ENCODE peak calls at places on chromosomes 7 and 10, in six cellular contexts. L is psoas muscle, D is breast epithelium, E is NB4, W is heart left ventricle, Z is colonic mucosa. S is an unnamed sample.

GRCh38 chr7:70997275-70997674 is 134.7 kb upstream of the GALNT17 start:
- DNase-seq in E (no peak), Z (no peak), L (no peak), W (no peak), D (no peak), S (no peak)

GRCh38 chr7:4261038-4261960 is 420.8 kb upstream of the FOXK1 start:
- DNase-seq in L (no peak), Z (no peak), E (no peak), W (no peak), D (no peak), S (no peak)

GRCh38 chr7:132430466-132430862 is 145.8 kb downstream of the PLXNA4 start:
- DNase-seq in D (no peak), E (no peak), L (no peak), W (no peak), Z (no peak), S (no peak)

GRCh38 chr7:129643545-129644170 is 32.1 kb downstream of the NRF1 start:
- DNase-seq in E (no peak), D (no peak), L (no peak), Z (no peak), W (no peak), S (no peak)

GRCh38 chr7:7565746-7566650 is 686 bp upstream of the MIOS start:
- DNase-seq in W (no peak), Z (peak), D (no peak), E (peak), L (peak), S (peak)

GRCh38 chr10:14106828-14107227 is 223.9 kb downstream of the FRMD4A start:
- DNase-seq in D (no peak), Z (no peak), E (no peak), L (no peak), W (no peak), S (no peak)

GRCh38 chr7:144812379-144813283 is 23.2 kb downstream of the TPK1 start:
- DNase-seq in W (no peak), Z (no peak), D (no peak), L (no peak), E (no peak), S (no peak)

GRCh38 chr7:143369678-143370651 is 7.5 kb upstream of the FAM131B start:
- DNase-seq in L (no peak), D (no peak), E (no peak), W (no peak), Z (peak), S (no peak)

GRCh38 chr10:10587744-10588393 is 429.8 kb upstream of the CELF2 start:
- DNase-seq in L (no peak), D (no peak), E (no peak), Z (no peak), W (no peak), S (no peak)

GRCh38 chr10:86086418-86086817 is 280.2 kb downstream of the GRID1 start:
- DNase-seq in L (no peak), Z (no peak), W (no peak), E (no peak), D (no peak), S (no peak)

GRCh38 chr7:134450296-134451000 is 8.5 kb downstream of the AKR1B1 start:
- DNase-seq in D (no peak), Z (peak), L (no peak), E (no peak), W (no peak), S (no peak)

GRCh38 chr7:132739271-132739955 is 163.1 kb upstream of the PLXNA4 start:
- DNase-seq in D (no peak), E (peak), Z (no peak), L (peak), W (no peak), S (no peak)

GRCh38 chr7:44735403-44736165 is 13.1 kb upstream of the ZMIZ2 start:
- DNase-seq in E (peak), D (no peak), W (no peak), Z (no peak), L (no peak), S (peak)

GRCh38 chr7:158357898-158358821 is 229.5 kb downstream of the PTPRN2 start:
- DNase-seq in W (no peak), L (no peak), Z (no peak), E (no peak), D (peak), S (no peak)

GRCh38 chr7:30524545-30524944 is 19.9 kb upstream of the GGCT start:
- DNase-seq in E (no peak), Z (no peak), W (no peak), L (no peak), D (no peak), S (no peak)

GRCh38 chr7:74175270-74175803 is 1.2 kb downstream of the EIF4H start:
- DNase-seq in E (no peak), L (no peak), W (no peak), Z (peak), D (no peak), S (no peak)

GRCh38 chr7:55561756-55562155 is 10.5 kb downstream of the VOPP1 start:
- DNase-seq in W (no peak), D (no peak), E (peak), Z (no peak), L (no peak), S (no peak)

GRCh38 chr10:46248651-46249131 is 38.1 kb upstream of the ANTXRL start:
- DNase-seq in W (no peak), E (no peak), L (no peak), Z (peak), D (peak), S (no peak)

GRCh38 chr7:2044311-2044882 is 188.3 kb downstream of the MAD1L1 start:
- DNase-seq in L (peak), E (no peak), W (peak), Z (no peak), D (no peak), S (no peak)

GRCh38 chr10:13930123-13930522 is 343.4 kb downstream of the PRPF18 start:
- DNase-seq in W (no peak), Z (no peak), D (no peak), L (no peak), E (no peak), S (no peak)

GRCh38 chr10:74213571-74214162 is 62.6 kb downstream of the ADK start:
- DNase-seq in Z (peak), D (no peak), L (peak), W (no peak), E (peak), S (no peak)

GRCh38 chr7:129877146-129877792 is 75.5 kb downstream of the UBE2H start:
- DNase-seq in E (peak), W (no peak), L (no peak), Z (no peak), D (no peak), S (no peak)

GRCh38 chr10:43970018-43970698 is 321.5 kb upstream of the ZNF32 start:
- DNase-seq in Z (no peak), L (no peak), W (no peak), D (no peak), E (no peak), S (no peak)

GRCh38 chr7:104894998-104895850 is 118.8 kb upstream of the KMT2E start:
- DNase-seq in Z (no peak), E (no peak), D (no peak), W (no peak), L (no peak), S (no peak)

GRCh38 chr10:5731559-5731958 is 46.9 kb downstream of the TASOR2 start:
- DNase-seq in E (no peak), L (no peak), D (no peak), W (no peak), Z (no peak), S (no peak)

GRCh38 chr10:44706745-44707144 is 204.4 kb upstream of the TMEM72 start:
- DNase-seq in L (no peak), W (no peak), D (no peak), E (no peak), Z (no peak), S (peak)

GRCh38 chr10:69351589-69351988 is 65.1 kb downstream of the TACR2 start:
- DNase-seq in E (no peak), W (no peak), L (no peak), Z (no peak), D (no peak), S (no peak)

GRCh38 chr7:117796889-117797288 is 76.4 kb downstream of the CTTNBP2 start:
- DNase-seq in W (no peak), L (no peak), E (no peak), Z (no peak), D (no peak), S (no peak)

GRCh38 chr7:111438369-111439289 is 123.7 kb downstream of the IMMP2L start:
- DNase-seq in W (no peak), Z (no peak), D (no peak), L (no peak), E (no peak), S (peak)

GRCh38 chr7:150341263-150342118 is at the start of gene RARRES2:
- DNase-seq in W (peak), L (peak), Z (peak), D (no peak), E (no peak), S (no peak)

GRCh38 chr10:109343293-109343692 is 580.0 kb downstream of the XPNPEP1 start:
- DNase-seq in W (no peak), D (no peak), E (no peak), L (no peak), Z (no peak), S (peak)

GRCh38 chr10:1360011-1360580 is 303.9 kb downstream of the WDR37 start:
- DNase-seq in Z (no peak), D (no peak), E (no peak), W (no peak), L (no peak), S (no peak)

GRCh38 chr7:139180700-139181311 is 50.2 kb upstream of the UBN2 start:
- DNase-seq in W (no peak), D (no peak), Z (no peak), L (no peak), E (no peak), S (no peak)

GRCh38 chr7:130381468-130382312 is 1.4 kb downstream of the CPA1 start:
- DNase-seq in W (no peak), Z (no peak), E (no peak), D (no peak), L (no peak), S (no peak)

GRCh38 chr10:123988694-123989093 is 97.1 kb upstream of the CPXM2 start:
- DNase-seq in D (no peak), Z (no peak), E (no peak), W (no peak), L (no peak), S (no peak)

GRCh38 chr10:34181545-34182300 is 633.4 kb downstream of the PARD3 start:
- DNase-seq in D (no peak), W (no peak), E (no peak), L (no peak), Z (no peak), S (no peak)

GRCh38 chr10:110356628-110357245 is 52.0 kb upstream of the SMNDC1 start:
- DNase-seq in Z (peak), D (no peak), W (no peak), L (no peak), E (no peak), S (peak)

GRCh38 chr7:27190284-27190748 is 5.3 kb upstream of the HOXA11 start:
- DNase-seq in Z (peak), D (no peak), L (no peak), E (no peak), W (no peak), S (no peak)

GRCh38 chr7:116631676-116632075 is 40.3 kb upstream of the MET start:
- DNase-seq in Z (no peak), E (no peak), W (no peak), L (no peak), D (no peak), S (no peak)

GRCh38 chr7:116632349-116632748 is 39.6 kb upstream of the MET start:
- DNase-seq in Z (no peak), E (no peak), L (no peak), D (no peak), W (no peak), S (no peak)

GRCh38 chr7:116630932-116631449 is 41.0 kb upstream of the MET start:
- DNase-seq in E (peak), L (peak), W (peak), Z (peak), D (peak), S (peak)

GRCh38 chr7:116630357-116630756 is 41.6 kb upstream of the MET start:
- DNase-seq in Z (no peak), W (no peak), D (no peak), L (no peak), E (no peak), S (no peak)

DNA sequence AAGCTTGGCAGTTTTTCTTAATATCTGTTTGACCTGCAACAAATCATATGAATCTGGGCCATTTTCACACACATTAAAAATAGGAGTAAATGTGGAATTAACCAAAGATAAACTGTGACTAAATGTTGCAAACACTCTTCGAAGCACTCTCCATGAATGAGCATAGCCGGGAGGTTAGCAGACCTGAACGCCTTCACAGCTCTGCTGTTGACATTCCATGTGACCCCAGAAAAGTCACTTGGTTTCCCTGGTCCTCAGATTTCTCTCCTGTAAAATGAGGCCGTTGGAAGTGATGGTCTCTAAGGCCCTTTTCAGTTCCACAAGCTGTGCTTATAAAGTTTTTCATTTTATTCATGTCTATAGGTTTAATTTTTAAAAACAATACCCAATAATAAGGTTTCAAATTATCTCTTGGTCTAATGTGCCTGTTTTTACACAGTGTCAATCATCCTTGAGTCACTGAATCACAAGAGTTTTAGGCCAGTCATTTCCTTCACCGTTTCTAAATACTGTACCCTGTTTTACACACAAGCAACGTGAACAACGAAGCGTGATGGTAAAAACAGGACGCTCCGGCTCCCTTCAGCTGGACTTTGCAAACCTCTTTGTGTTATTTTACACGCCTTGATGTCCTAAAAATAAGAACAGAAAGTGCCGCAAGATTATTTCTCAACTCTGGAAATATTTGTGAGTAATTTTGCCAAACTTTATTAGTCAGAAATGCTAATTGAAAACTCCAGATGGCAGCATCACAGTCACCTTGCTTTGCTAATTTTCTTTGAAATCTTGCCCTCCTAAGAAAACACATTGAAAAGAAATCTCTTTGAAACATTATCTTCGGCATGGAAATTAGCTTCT is 38.6 kb upstream of the MET start:
- DNase-seq in Z (no peak), W (no peak), D (no peak), L (peak), E (peak), S (peak)
- H3K4me3 ChIP-seq in Z (no peak), W (no peak), D (no peak), L (peak), E (no peak), S (peak)

GRCh38 chr7:23469961-23470250 is 385 bp downstream of the IGF2BP3 start:
- DNase-seq in W (no peak), E (no peak), D (no peak), L (no peak), Z (no peak), S (no peak)
- H3K4me3 ChIP-seq in W (peak), E (peak), D (peak), L (peak), Z (peak), S (peak)

DNA sequence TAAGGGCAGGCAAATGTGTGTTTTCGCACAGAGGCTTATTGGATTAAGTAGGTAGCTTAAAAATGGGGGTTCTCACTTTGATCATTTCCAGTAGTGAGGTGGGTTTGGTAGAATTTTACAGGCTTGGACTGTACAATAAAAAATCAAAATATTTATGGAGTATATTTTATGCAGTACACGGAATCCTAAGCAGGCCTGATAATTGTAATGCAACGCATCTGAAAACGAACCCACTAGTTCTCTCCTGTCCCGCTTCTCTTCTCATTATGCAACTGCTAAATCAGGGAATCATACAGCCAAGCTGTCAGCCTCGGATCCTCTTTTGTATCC is 377 bp upstream of the POLR1F start:
- DNase-seq in D (no peak), L (no peak), E (no peak), W (no peak), Z (no peak), S (no peak)
- H3K4me3 ChIP-seq in D (peak), L (peak), E (no peak), W (peak), Z (peak), S (peak)

GRCh38 chr10:102139281-102140110 is 6.7 kb downstream of the PPRC1 start:
- DNase-seq in W (no peak), L (no peak), D (no peak), Z (no peak), E (no peak), S (no peak)

GRCh38 chr10:102133373-102134195 is 744 bp downstream of the PPRC1 start:
- DNase-seq in Z (peak), D (peak), L (peak), W (peak), E (peak), S (no peak)

GRCh38 chr10:102132563-102133372 is at the start of gene PPRC1:
- DNase-seq in Z (peak), E (peak), L (peak), W (peak), D (peak), S (peak)

GRCh38 chr10:102134416-102134815 is 1.6 kb downstream of the PPRC1 start:
- DNase-seq in W (no peak), E (no peak), L (no peak), Z (no peak), D (no peak), S (no peak)

GRCh38 chr10:102135956-102136526 is 3.2 kb downstream of the PPRC1 start:
- DNase-seq in D (no peak), L (no peak), Z (no peak), E (no peak), W (no peak), S (no peak)
- H3K4me3 ChIP-seq in D (no peak), L (no peak), Z (no peak), E (peak), W (no peak), S (no peak)

DNA sequence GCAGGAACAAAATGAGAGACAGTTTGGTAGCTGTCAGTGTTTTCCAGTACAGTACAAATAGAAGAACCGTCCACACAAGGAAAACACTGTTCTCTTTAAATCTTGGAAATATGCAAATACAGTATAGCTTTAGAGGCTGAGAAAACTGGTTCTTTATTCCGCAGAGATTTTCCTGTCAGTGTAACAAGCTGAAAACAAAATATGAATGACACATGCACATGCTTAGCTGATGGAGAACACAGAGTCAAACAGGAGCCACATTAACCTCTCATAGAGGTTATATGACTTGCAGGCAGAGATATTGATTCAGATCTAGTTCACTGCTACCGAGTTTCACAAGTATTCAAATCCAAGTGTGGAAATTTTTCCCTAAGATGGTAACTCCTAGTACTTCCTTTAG is 135.2 kb upstream of the C1QL3 start:
- DNase-seq in D (no peak), E (no peak), W (no peak), L (no peak), Z (no peak), S (no peak)
- H3K4me3 ChIP-seq in D (no peak), E (no peak), W (no peak), L (no peak), Z (no peak), S (no peak)

DNA sequence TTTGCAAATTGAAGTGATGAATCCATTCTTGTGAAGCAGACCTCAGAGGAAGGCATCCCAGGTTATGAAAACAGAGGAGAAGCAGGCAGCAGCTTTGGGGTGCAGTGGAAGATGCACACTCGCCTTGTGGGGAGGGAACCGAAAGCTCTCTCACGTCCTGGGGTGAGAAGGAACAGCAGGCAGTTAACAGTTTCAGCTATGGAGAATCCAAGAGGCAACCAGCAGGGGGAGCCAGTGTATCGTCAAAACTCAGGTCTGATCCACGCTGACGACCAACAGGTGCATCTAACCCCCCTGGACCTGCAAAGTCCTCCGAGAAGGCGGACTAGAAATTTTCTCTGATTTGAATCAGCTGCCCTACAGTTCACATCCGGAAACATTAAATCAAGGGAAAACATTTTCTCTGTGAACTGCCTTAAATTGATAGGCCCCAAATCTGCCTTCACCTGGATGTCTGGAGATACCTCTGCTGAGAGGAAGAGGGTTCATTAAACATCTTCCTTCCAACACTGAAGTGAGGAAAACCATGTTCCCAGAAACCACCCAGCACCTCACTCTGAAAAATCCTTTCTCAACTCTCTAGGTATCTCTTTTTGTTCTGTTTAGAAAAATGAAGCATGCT is 139.0 kb upstream of the PFKP start:
- DNase-seq in D (peak), L (peak), E (peak), W (no peak), Z (peak), S (no peak)
- H3K4me3 ChIP-seq in D (no peak), L (no peak), E (no peak), W (no peak), Z (no peak), S (peak)

GRCh38 chr7:47273974-47274766 is 307.7 kb downstream of the TNS3 start:
- DNase-seq in W (no peak), L (no peak), D (no peak), E (no peak), Z (peak), S (no peak)

GRCh38 chr7:47281161-47281560 is 300.8 kb downstream of the TNS3 start:
- DNase-seq in E (no peak), D (no peak), L (no peak), Z (peak), W (peak), S (no peak)

GRCh38 chr7:47280114-47280513 is 301.8 kb downstream of the TNS3 start:
- DNase-seq in Z (no peak), L (no peak), D (no peak), W (no peak), E (no peak), S (no peak)

GRCh38 chr7:47277321-47277781 is 304.6 kb downstream of the TNS3 start:
- DNase-seq in E (no peak), L (no peak), Z (peak), D (no peak), W (peak), S (no peak)

GRCh38 chr7:47278043-47278442 is 303.9 kb downstream of the TNS3 start:
- DNase-seq in E (no peak), Z (peak), L (no peak), D (no peak), W (no peak), S (no peak)
- H3K4me3 ChIP-seq in E (no peak), Z (no peak), L (no peak), D (no peak), W (no peak), S (no peak)